ENCODE peak calls at places on chromosomes 3 and 15, in five cellular contexts. D, S, B, K and Q are unnamed samples.

GRCh38 chr3:136195258-136196063 is 674 bp downstream of the MSL2 start:
- DNase-seq in K (no peak), S (peak; percentile 60), B (peak; percentile 78), D (no peak), Q (peak; percentile 72)

GRCh38 chr15:90412356-90413194 is 24.5 kb downstream of the IQGAP1 start:
- DNase-seq in D (no peak), K (peak; percentile 97), S (peak; percentile 90), B (peak; percentile 64), Q (peak; percentile 46)

GRCh38 chr3:139299261-139300132 is 44.3 kb upstream of the MRPS22 start:
- DNase-seq in S (peak; percentile 67), D (no peak), K (peak; percentile 56), B (peak; percentile 74), Q (peak; percentile 72)

GRCh38 chr3:197249542-197249941 is 48.9 kb downstream of the DLG1 start:
- DNase-seq in K (no peak), B (no peak), S (peak; percentile 6), D (no peak), Q (no peak)

GRCh38 chr15:92385096-92385495 is 8.6 kb upstream of the ST8SIA2 start:
- DNase-seq in D (no peak), B (no peak), S (no peak), K (peak; percentile 72), Q (peak; percentile 71)

GRCh38 chr15:99504823-99505551 is 60.8 kb upstream of the MEF2A start:
- DNase-seq in B (peak; percentile 36), K (peak; percentile 51), D (no peak), S (peak; percentile 34), Q (peak; percentile 59)

GRCh38 chr3:28089527-28089897 is 151.9 kb upstream of the CMC1 start:
- DNase-seq in D (no peak), S (no peak), K (peak; percentile 15), B (no peak), Q (no peak)

GRCh38 chr3:102255736-102256135 is 179.1 kb upstream of the ZPLD1 start:
- DNase-seq in K (peak; percentile 57), D (no peak), S (no peak), B (no peak), Q (peak; percentile 6)

GRCh38 chr3:8911781-8912180 is 51.5 kb downstream of the RAD18 start:
- DNase-seq in S (no peak), D (no peak), K (no peak), B (no peak), Q (no peak)

GRCh38 chr15:64635486-64635815 is 139.9 kb downstream of the RBPMS2 start:
- DNase-seq in K (peak; percentile 89), D (peak; percentile 57), B (peak; percentile 72), S (peak; percentile 96), Q (peak; percentile 57)

GRCh38 chr3:126259411-126260391 is 79.3 kb upstream of the ALDH1L1 start:
- DNase-seq in B (peak; percentile 61), S (peak; percentile 40), K (peak; percentile 25), D (peak; percentile 8), Q (peak; percentile 57)

GRCh38 chr3:13536832-13537231 is 12.1 kb upstream of the FBLN2 start:
- DNase-seq in K (no peak), S (no peak), B (no peak), D (no peak), Q (peak; percentile 6)

GRCh38 chr3:192897005-192897404 is 20.7 kb downstream of the MB21D2 start:
- DNase-seq in K (no peak), B (no peak), D (no peak), S (no peak), Q (no peak)

GRCh38 chr15:66578286-66578875 is 12.6 kb upstream of the LCTL start:
- DNase-seq in S (peak; percentile 72), K (peak; percentile 70), B (peak; percentile 91), D (no peak), Q (peak; percentile 22)

GRCh38 chr15:51879555-51879954 is 50.1 kb downstream of the TMOD3 start:
- DNase-seq in D (no peak), B (peak; percentile 73), S (peak; percentile 69), K (peak; percentile 70), Q (peak; percentile 17)

GRCh38 chr3:194240766-194241165 is 104.8 kb downstream of the HES1 start:
- DNase-seq in B (no peak), D (no peak), K (no peak), S (no peak), Q (no peak)

GRCh38 chr15:101001056-101001455 is 81.9 kb downstream of the LRRK1 start:
- DNase-seq in K (no peak), D (no peak), B (no peak), S (no peak), Q (no peak)
- TF ChIP-seq CTCF in K (no peak), D (no peak), B (no peak), S (no peak), Q (no peak)

GRCh38 chr15:26243382-26243781 is 380.3 kb upstream of the ATP10A start:
- DNase-seq in B (no peak), S (no peak), D (no peak), K (no peak), Q (no peak)

DNA sequence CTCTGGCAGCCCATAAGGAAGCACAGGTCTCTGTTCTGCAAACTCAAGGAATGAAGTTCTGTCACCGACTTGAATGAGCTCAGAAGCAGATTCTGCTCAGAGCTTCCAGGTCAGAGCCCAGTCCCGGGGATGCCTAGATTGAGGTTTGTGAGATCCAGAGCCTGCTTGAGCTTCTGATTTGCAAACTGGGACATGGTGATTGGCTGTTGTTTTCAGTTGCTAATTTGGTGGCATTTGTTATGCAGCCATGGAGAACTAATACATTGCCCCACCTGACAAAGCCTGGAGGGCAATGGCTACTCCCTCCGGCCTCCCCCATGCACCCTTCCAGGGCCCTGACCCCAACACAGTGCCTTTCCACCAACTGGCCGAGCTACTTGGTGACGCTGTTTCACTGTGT is 379.4 kb upstream of the ATP10A start:
- DNase-seq in D (no peak), S (no peak), B (no peak), K (no peak), Q (no peak)
- TF ChIP-seq CTCF in D (no peak), S (no peak), B (no peak), K (no peak), Q (no peak)

GRCh38 chr3:122415762-122416654 is at the start of gene WDR5B:
- DNase-seq in B (peak; percentile 99), D (peak; percentile 93), S (peak; percentile 98), K (peak; percentile 94), Q (peak; percentile 98)
- TF ChIP-seq CTCF in B (no peak), D (peak; percentile 2), S (peak; percentile 21), K (no peak), Q (no peak)

GRCh38 chr15:43206054-43206453 is 14.8 kb downstream of the EPB42 start:
- DNase-seq in D (no peak), B (no peak), K (no peak), S (no peak), Q (no peak)

GRCh38 chr15:43199945-43200488 is 14.8 kb downstream of the CCNDBP1 start:
- DNase-seq in B (no peak), K (no peak), D (no peak), S (no peak), Q (no peak)

GRCh38 chr15:43208052-43209002 is 12.5 kb downstream of the EPB42 start:
- DNase-seq in S (no peak), D (no peak), B (no peak), K (no peak), Q (no peak)

GRCh38 chr15:43207024-43207423 is 13.8 kb downstream of the EPB42 start:
- DNase-seq in B (no peak), K (no peak), S (no peak), D (no peak), Q (no peak)

GRCh38 chr15:43204016-43204901 is 16.6 kb downstream of the EPB42 start:
- DNase-seq in S (peak; percentile 68), B (peak; percentile 80), K (peak; percentile 55), D (no peak), Q (peak; percentile 69)
- TF ChIP-seq CTCF in S (peak; percentile 70), B (peak; percentile 77), K (peak; percentile 83), D (peak; percentile 63), Q (peak; percentile 39)

GRCh38 chr15:25661898-25662297 is 201.2 kb downstream of the ATP10A start:
- DNase-seq in S (no peak), B (no peak), K (no peak), D (no peak), Q (no peak)
- TF ChIP-seq CTCF in S (peak; percentile 23), B (no peak), K (no peak), D (peak; percentile 24), Q (no peak)

DNA sequence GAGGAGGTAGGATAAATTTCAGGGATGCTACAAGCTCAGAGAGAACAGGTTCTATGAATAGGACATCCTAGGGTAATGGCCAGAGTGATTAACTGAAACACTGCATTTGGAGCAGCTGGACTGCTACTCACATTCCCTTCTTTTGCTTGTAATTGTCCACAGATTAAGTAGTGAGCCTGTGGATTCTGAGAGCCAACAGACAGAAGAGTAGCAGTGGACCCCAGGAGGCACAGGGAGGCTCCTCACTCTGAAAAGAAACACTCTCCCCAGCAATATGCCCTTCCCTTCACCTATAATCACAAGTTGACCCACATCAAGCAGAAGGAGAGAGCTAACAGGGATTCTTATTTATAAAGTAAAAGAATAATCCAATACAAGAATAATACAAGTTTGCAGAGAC is 10.6 kb upstream of the RFX7 start:
- DNase-seq in K (no peak), D (no peak), S (no peak), B (no peak), Q (no peak)
- TF ChIP-seq CTCF in K (no peak), D (no peak), S (no peak), B (no peak), Q (no peak)

DNA sequence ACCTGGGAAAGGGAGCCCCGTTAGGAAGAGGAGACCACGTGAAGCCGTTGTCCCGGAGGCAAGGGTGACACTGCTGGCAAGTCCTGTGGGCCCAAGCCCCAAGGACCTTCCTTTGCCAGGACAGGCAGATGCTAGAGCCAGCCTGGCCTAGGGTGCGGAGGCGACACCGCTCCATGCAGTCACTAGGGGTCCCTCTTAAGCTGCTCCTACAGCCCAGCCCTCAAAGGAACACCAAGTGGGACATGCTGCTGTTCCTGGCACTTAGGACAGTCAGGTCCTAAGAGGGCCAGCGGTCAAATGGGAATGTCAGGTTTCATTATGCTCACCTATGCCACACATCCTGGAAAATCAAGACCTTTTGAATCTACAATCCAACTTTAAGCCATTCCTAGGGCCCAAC is 59.7 kb downstream of the RPN1 start:
- DNase-seq in K (no peak), B (no peak), S (no peak), D (no peak), Q (no peak)
- TF ChIP-seq CTCF in K (no peak), B (peak; percentile 9), S (no peak), D (no peak), Q (no peak)

GRCh38 chr3:112623213-112623612 is 17.7 kb downstream of the CCDC80 start:
- DNase-seq in D (no peak), K (no peak), S (no peak), B (no peak), Q (no peak)
- TF ChIP-seq CTCF in D (no peak), K (no peak), S (no peak), B (no peak), Q (no peak)

GRCh38 chr3:16884084-16884747 is 539 bp upstream of the PLCL2 start:
- DNase-seq in D (no peak), K (no peak), B (peak; percentile 53), S (no peak), Q (no peak)
- TF ChIP-seq CTCF in D (peak; percentile 60), K (peak; percentile 59), B (peak; percentile 56), S (peak; percentile 63), Q (peak; percentile 16)